ENCODE peak calls at places on chromosomes 11 and 22, in six cellular contexts. P, D, A, E, M and X are unnamed samples.

GRCh38 chr11:35102267-35102666 is 36.7 kb upstream of the CD44 start:
- DNase-seq in P (no peak), A (no peak), M (no peak), D (no peak), E (no peak), X (no peak)

GRCh38 chr11:35141034-35141433 is 2.1 kb downstream of the CD44 start:
- DNase-seq in A (no peak), D (no peak), P (no peak), E (no peak), M (no peak), X (no peak)

GRCh38 chr11:75233688-75234295 is 6.8 kb upstream of the TPBGL start:
- DNase-seq in E (peak; percentile 32), A (no peak), P (peak; percentile 38), M (no peak), D (no peak), X (no peak)

GRCh38 chr11:109734602-109735001 is 312.6 kb downstream of the C11orf87 start:
- DNase-seq in P (no peak), E (no peak), D (no peak), A (no peak), M (no peak), X (no peak)

GRCh38 chr22:40237241-40237640 is 59.5 kb downstream of the TNRC6B start:
- DNase-seq in A (no peak), D (no peak), E (no peak), M (no peak), P (no peak), X (no peak)

GRCh38 chr22:36901411-36902142 is 11.9 kb upstream of the CSF2RB start:
- DNase-seq in E (no peak), P (no peak), A (no peak), M (no peak), D (no peak), X (no peak)

GRCh38 chr22:25754527-25755202 is 12.7 kb downstream of the MYO18B start:
- DNase-seq in P (no peak), A (peak; percentile 95), M (no peak), E (no peak), D (peak; percentile 92), X (no peak)

GRCh38 chr11:115290479-115291390 is 213.5 kb downstream of the CADM1 start:
- DNase-seq in A (no peak), E (no peak), M (no peak), D (no peak), P (no peak), X (no peak)

GRCh38 chr11:78140392-78141077 is 1.1 kb upstream of the ALG8 start:
- DNase-seq in P (no peak), A (no peak), M (no peak), E (no peak), D (no peak), X (no peak)

GRCh38 chr11:100152751-100153150 is 534.3 kb upstream of the ARHGAP42 start:
- DNase-seq in E (no peak), D (no peak), M (no peak), P (no peak), A (no peak), X (no peak)

GRCh38 chr11:128939591-128939990 is 3.1 kb downstream of the TP53AIP1 start:
- DNase-seq in M (no peak), E (no peak), A (no peak), P (no peak), D (no peak), X (no peak)

GRCh38 chr11:1219836-1220810 is 2.7 kb upstream of the MUC5B start:
- DNase-seq in P (peak; percentile 91), E (no peak), D (no peak), M (no peak), A (peak; percentile 15), X (peak; percentile 50)
- TF ChIP-seq CTCF in P (no peak), E (no peak), D (no peak), M (no peak), A (no peak), X (no peak)

GRCh38 chr11:126426820-126427749 is 71.6 kb downstream of the ST3GAL4 start:
- DNase-seq in P (no peak), E (no peak), D (no peak), M (no peak), A (peak; percentile 65), X (no peak)
- H3K4me1 ChIP-seq in P (peaks cover 31% of the 10 kb centered on the region), E (no peaks in the 10 kb centered on the region), D (peaks cover 23% of the 10 kb centered on the region), M (no peaks in the 10 kb centered on the region), A (peaks cover 50% of the 10 kb centered on the region), X (peaks cover 24% of the 10 kb centered on the region)

GRCh38 chr11:116420030-116420429 is 352.8 kb downstream of the BUD13 start:
- DNase-seq in A (no peak), M (no peak), D (no peak), P (no peak), E (no peak), X (no peak)
- H3K27ac ChIP-seq in A (no peak overlapping the region), M (no peak overlapping the region), D (no peak overlapping the region), P (no peak overlapping the region), E (no peak overlapping the region), X (no peak overlapping the region)

GRCh38 chr11:58636587-58636986 is 14.1 kb downstream of the CNTF start:
- DNase-seq in P (no peak), A (no peak), D (no peak), M (no peak), E (no peak), X (no peak)
- TF ChIP-seq CTCF in P (no peak), A (no peak), D (no peak), M (no peak), E (no peak), X (no peak)

DNA sequence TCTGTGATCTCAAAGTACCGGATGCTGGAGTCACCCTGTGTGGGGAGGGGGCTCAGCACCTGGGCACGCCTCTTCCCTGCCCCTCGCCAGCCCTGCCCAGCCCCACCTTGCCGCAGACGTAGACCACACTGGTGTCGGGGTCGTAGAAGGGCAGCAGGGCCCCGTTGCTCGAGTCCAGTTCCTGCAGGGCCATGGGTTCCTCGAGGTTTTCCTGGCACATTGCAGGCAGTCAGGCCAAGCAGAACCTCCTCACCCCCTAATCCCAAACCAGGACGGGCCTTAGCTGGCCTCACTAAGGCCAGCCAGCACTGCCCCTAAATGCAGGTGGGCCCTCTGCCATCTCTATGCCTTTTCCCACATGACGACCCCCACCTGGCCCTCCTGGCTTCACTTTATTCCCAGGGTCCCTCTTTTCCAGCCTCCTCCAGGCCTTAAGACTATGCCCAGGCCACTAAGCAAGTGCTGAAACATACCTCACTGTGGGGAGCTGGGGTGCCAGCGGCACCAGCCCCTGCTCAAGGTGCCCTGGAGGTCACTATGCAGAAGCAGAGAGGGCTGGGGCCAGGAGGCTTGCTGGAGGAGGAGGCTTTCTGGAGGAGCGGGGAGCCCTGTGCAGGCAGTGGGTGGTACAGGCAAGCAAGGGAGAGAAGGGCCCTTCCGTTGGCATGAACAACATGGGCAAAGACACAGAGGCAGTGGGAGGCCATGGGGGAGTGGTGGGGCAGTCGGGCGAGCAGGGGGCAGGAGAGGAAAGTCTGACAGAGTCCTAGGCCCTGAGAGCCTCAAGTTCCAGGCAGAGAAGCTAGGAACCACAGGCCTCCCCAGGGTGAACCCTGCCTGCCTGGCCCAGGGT is 2.8 kb downstream of the CORO1B start:
- DNase-seq in E (no peak), P (no peak), D (no peak), M (no peak), A (no peak), X (no peak)
- H3K4me1 ChIP-seq in E (peaks cover 5% of the 10 kb centered on the region), P (peaks cover 11% of the 10 kb centered on the region), D (peaks cover 13% of the 10 kb centered on the region), M (peaks cover 64% of the 10 kb centered on the region), A (peaks cover 48% of the 10 kb centered on the region), X (peaks cover 49% of the 10 kb centered on the region)

GRCh38 chr11:117039270-117039669 is 59.0 kb downstream of the SIK3 start:
- DNase-seq in P (no peak), E (no peak), M (no peak), A (no peak), D (no peak), X (no peak)
- H3K27ac ChIP-seq in P (no peak overlapping the region), E (no peak overlapping the region), M (no peak overlapping the region), A (no peak overlapping the region), D (no peak overlapping the region), X (no peak overlapping the region)

GRCh38 chr11:8577791-8578581 is 16.0 kb downstream of the STK33 start:
- DNase-seq in P (no peak), A (no peak), E (no peak), M (no peak), D (no peak), X (no peak)
- TF ChIP-seq CTCF in P (no peak), A (no peak), E (no peak), M (no peak), D (no peak), X (no peak)

DNA sequence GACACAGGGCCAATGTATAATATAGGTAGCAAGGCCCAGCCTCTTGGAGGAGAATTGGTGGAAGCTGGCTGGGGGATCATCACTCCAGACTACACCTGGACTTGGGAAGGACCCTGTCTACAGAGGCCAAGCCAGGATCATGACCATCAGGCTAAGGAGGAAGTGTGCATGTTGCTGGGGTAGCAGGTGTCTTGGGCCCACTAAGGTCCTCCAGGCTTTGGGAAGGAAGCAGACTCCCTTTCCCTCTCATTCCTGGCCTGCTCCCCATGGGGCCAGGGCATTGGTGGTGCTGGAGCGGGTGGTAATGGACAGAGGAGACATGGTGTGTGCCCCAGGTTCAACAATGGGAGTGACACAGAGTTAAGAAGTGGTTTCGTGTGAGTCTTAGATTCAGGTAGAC is 16.0 kb upstream of the TUB start:
- DNase-seq in P (no peak), D (no peak), A (no peak), E (no peak), M (no peak), X (no peak)
- H3K4me1 ChIP-seq in P (no peaks in the 10 kb centered on the region), D (peaks cover 31% of the 10 kb centered on the region), A (peaks cover 66% of the 10 kb centered on the region), E (no peaks in the 10 kb centered on the region), M (no peaks in the 10 kb centered on the region), X (peaks cover 4% of the 10 kb centered on the region)

GRCh38 chr11:68890490-68891231 is 13.0 kb downstream of the MRPL21 start:
- DNase-seq in D (peak; percentile 59), P (peak; percentile 36), A (peak; percentile 91), E (peak; percentile 65), M (no peak), X (peak; percentile 52)
- H3K27ac ChIP-seq in D (peak overlapping the region; percentile 70), P (no peak overlapping the region), A (peak overlapping the region; percentile 74), E (peak overlapping the region; percentile 17), M (no peak overlapping the region), X (peak overlapping the region; percentile 56)